ENCODE peak calls at places on chromosome 20, in seven cellular contexts. D is IMR-90, A is trophoblast cell, L is mesendoderm, S is neuronal stem cell, N is H9, W is H1. V is an unnamed sample.

GRCh38 chr20:38190936-38191371 is 25.9 kb upstream of the TGM2 start:
- DNase-seq in D (no peak), A (no peak), L (no peak), S (no peak), N (no peak), W (no peak), V (no peak)

GRCh38 chr20:38325167-38325566 is 21.1 kb upstream of the LBP start:
- DNase-seq in D (no peak), A (no peak), L (no peak), S (no peak), N (no peak), W (no peak), V (no peak)

GRCh38 chr20:32680544-32681174 is 6.9 kb upstream of the C20orf203 start:
- DNase-seq in D (no peak), A (no peak), L (peak), S (no peak), N (no peak), W (no peak), V (peak)

GRCh38 chr20:45300961-45301360 is 5.7 kb upstream of the RBPJL start:
- DNase-seq in D (peak), A (no peak), L (peak), S (no peak), N (peak), W (no peak), V (peak)

GRCh38 chr20:642398-643174 is 10.4 kb downstream of the SRXN1 start:
- DNase-seq in D (no peak), A (no peak), L (no peak), S (no peak), N (peak), W (no peak), V (no peak)

GRCh38 chr20:62042025-62042820 is 23.5 kb downstream of the TAF4 start:
- DNase-seq in D (no peak), A (no peak), L (no peak), S (no peak), N (no peak), W (no peak), V (no peak)

GRCh38 chr20:37408202-37408929 is 62.4 kb downstream of the SRC start:
- DNase-seq in D (no peak), A (no peak), L (no peak), S (no peak), N (no peak), W (no peak), V (peak)

GRCh38 chr20:44911264-44911921 is 1.5 kb downstream of the PABPC1L start:
- DNase-seq in D (peak), A (peak), L (peak), S (peak), N (peak), W (peak), V (peak)

GRCh38 chr20:31945790-31946189 is 6.1 kb downstream of the PDRG1 start:
- DNase-seq in D (no peak), A (no peak), L (no peak), S (no peak), N (no peak), W (no peak), V (no peak)

GRCh38 chr20:8489094-8489883 is 357.2 kb downstream of the PLCB1 start:
- DNase-seq in D (no peak), A (no peak), L (no peak), S (no peak), N (no peak), W (no peak), V (no peak)

GRCh38 chr20:59571591-59572314 is 32.6 kb upstream of the PHACTR3 start:
- DNase-seq in D (peak), A (peak), L (peak), S (peak), N (peak), W (no peak), V (no peak)

GRCh38 chr20:40470313-40471260 is 218.4 kb downstream of the MAFB start:
- DNase-seq in D (no peak), A (no peak), L (no peak), S (no peak), N (no peak), W (no peak), V (no peak)

GRCh38 chr20:25467441-25467840 is 60.0 kb downstream of the GINS1 start:
- DNase-seq in D (no peak), A (no peak), L (no peak), S (no peak), N (no peak), W (no peak), V (no peak)

GRCh38 chr20:37943033-37943432 is 40.1 kb downstream of the VSTM2L start:
- DNase-seq in D (no peak), A (no peak), L (no peak), S (no peak), N (peak), W (no peak), V (no peak)

GRCh38 chr20:51346686-51347485 is 195.6 kb downstream of the NFATC2 start:
- DNase-seq in D (peak), A (peak), L (no peak), S (no peak), N (no peak), W (no peak), V (peak)

GRCh38 chr20:51169813-51170212 is 146.9 kb upstream of the KCNG1 start:
- DNase-seq in D (no peak), A (no peak), L (peak), S (no peak), N (peak), W (peak), V (no peak)

GRCh38 chr20:14580426-14581074 is 243.1 kb upstream of the FLRT3 start:
- DNase-seq in D (no peak), A (no peak), L (no peak), S (no peak), N (no peak), W (no peak), V (no peak)

GRCh38 chr20:43894531-43894930 is 20.1 kb upstream of the TOX2 start:
- DNase-seq in D (no peak), A (no peak), L (peak), S (no peak), N (no peak), W (no peak), V (no peak)

GRCh38 chr20:18404172-18404571 is 62.7 kb downstream of the DZANK1 start:
- DNase-seq in D (no peak), A (no peak), L (no peak), S (no peak), N (no peak), W (no peak), V (no peak)

GRCh38 chr20:8330316-8330784 is 198.3 kb downstream of the PLCB1 start:
- DNase-seq in D (no peak), A (no peak), L (no peak), S (no peak), N (no peak), W (no peak), V (no peak)

GRCh38 chr20:54172856-54173652 is 732 bp downstream of the CYP24A1 start:
- DNase-seq in D (no peak), A (peak), L (peak), S (peak), N (peak), W (no peak), V (no peak)

GRCh38 chr20:23907579-23907978 is 28.0 kb upstream of the CST5 start:
- DNase-seq in D (no peak), A (no peak), L (no peak), S (no peak), N (no peak), W (no peak), V (no peak)

GRCh38 chr20:50395258-50395729 is 114.9 kb upstream of the PTPN1 start:
- DNase-seq in D (peak), A (no peak), L (no peak), S (no peak), N (no peak), W (no peak), V (peak)

DNA sequence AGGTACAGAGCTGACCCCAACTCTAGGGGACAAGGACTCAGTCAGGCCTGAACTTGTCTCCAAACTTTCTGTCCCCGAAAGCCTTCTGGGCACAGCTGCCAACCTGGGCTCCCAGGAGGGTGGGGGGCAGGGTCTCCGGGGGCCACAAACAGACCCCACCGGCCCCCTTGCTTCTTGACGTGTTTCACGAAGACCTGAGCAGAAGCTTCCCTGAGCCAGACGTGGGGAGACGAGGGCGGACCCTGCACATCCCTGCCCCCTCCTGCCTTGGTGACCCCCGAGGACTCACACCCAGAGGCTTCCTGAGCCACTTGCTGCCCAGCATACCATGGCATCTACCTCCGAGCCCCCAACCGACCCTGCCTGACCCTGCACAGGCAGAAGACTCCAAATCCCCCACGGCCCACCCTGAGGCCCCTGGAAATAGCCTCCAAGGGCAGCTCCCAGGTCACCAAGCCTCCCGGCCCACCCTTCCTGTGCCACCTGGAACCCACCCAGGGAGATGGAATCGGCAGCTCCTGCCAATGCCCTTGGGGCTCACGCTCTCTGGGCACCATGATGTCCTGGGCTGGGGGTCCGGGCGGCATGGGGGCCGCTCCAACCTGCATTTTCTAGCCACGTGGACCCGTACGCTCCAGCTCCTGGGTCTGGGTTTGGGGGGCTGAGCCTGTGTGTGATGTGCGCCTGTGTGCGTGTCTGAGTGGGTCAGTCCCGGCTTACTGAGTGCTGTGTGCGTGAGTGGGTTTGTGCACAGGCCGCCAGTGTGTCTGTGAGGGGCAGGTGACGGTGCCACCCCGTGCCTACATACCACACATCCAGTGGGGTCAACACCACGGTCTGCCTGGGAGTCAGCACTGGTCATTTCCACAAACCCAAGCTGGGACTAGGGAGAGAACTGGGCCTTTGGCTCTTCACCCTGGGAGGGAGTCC is 2.5 kb upstream of the PTK6 start:
- DNase-seq in D (no peak), A (no peak), L (no peak), S (no peak), N (no peak), W (no peak), V (no peak)
- H3K4ac ChIP-seq in D (no peak), A (no peak), L (no peak), S (no peak), N (no peak), W (peak), V (no peak)

DNA sequence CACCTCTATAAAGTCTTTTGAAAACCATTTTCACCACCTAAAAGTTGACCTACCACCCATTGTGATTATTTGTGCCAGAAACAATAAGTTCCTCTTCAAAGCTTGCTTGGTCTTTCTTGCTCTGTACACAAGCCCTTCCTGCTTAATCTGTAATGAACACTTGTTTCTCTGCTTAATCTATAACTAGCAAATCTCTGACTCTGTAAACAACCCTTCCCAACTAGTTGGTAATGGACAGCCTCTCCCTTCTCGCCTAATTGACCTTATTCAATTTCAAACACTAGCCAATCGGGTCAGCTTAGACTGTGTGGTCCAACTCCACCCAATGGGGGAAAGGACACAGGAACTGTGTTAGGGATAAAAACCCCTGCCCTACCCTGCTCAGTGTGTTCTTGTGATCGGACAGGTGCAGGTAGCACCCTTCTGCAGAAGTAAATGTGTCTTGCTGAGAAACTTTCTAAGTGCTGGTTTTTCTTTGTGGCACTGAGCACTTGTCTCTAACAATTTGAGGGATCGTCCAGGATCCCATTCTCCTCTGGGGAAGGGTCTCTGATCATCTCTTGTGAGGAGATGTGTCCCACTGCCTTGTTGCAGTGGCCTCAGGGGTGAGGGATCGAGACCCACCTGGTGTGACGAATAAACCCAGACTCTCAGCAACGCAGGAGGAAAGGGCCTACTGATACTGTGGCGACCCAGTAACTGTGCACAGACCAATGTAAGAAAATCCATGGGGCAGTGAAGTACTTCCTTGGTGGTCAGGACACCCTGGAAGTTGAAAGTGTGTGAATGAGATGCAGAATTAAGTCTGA is 23.5 kb downstream of the CHD6 start:
- DNase-seq in D (no peak), A (no peak), L (no peak), S (no peak), N (no peak), W (no peak), V (no peak)
- H3K4ac ChIP-seq in D (no peak), A (no peak), L (no peak), S (no peak), N (no peak), W (no peak), V (no peak)

GRCh38 chr20:47412073-47412472 is 55.6 kb upstream of the ZMYND8 start:
- DNase-seq in D (no peak), A (no peak), L (no peak), S (no peak), N (no peak), W (no peak), V (no peak)
- H3K4ac ChIP-seq in D (no peak), A (no peak), L (no peak), S (no peak), N (no peak), W (no peak), V (no peak)

GRCh38 chr20:16801919-16802651 is 53.9 kb downstream of the OTOR start:
- DNase-seq in D (peak), A (peak), L (peak), S (peak), N (peak), W (peak), V (peak)
- H3K4ac ChIP-seq in D (no peak), A (no peak), L (peak), S (no peak), N (no peak), W (no peak), V (no peak)

DNA sequence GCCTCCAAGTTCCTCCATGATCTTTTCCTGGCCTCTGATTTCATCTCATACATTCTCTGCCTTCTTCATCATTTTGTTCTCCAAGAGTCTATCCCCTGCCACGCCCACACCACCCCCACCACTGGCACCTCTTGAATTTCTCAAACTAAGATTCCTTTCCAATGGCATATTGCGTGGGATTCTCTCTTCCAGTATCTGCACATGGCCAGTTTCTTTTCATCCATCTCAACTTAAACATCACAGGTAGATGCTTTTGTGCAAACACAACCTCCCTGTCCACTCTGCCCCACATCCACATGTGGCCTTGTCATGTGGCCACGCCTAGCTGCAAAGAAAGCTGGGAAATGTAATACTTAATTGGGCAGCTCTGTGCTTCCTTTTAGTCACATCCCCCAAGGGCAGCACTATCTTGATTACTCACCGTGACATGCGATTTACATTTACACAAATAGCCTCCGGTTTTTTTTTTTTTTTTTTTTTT is 33.4 kb upstream of the ZMYND8 start:
- DNase-seq in D (peak), A (peak), L (no peak), S (no peak), N (no peak), W (no peak), V (peak)
- H3K4ac ChIP-seq in D (peak), A (no peak), L (no peak), S (no peak), N (no peak), W (no peak), V (peak)

DNA sequence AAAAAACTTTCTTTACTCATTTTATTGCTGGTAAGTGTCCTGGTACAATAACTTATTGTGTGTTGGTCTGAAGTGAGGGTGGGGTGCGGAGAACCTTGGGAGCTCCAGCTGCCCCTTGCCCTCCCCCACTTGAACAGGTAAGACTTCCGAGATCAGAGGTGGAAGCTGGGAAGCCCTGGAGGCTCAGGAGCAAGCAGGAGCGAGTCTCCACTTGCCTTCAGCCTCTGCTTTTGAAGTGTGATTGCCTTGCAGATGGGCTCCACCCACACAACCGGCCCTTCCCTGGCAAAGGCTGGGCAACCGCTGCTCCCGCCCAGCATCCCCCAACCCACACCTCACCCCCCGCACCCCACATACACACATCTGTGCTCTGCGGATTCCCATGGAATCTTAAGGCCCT is 179.6 kb downstream of the TFAP2C start:
- DNase-seq in D (no peak), A (no peak), L (no peak), S (no peak), N (peak), W (no peak), V (no peak)
- H3K4ac ChIP-seq in D (no peak), A (no peak), L (no peak), S (no peak), N (no peak), W (no peak), V (no peak)

GRCh38 chr20:46784450-46785127 is 75.1 kb downstream of the SLC2A10 start:
- DNase-seq in D (peak), A (no peak), L (no peak), S (no peak), N (no peak), W (no peak), V (no peak)
- H3K4ac ChIP-seq in D (peak), A (no peak), L (no peak), S (no peak), N (no peak), W (no peak), V (no peak)

GRCh38 chr20:19487420-19487819 is 270.6 kb upstream of the RIN2 start:
- DNase-seq in D (no peak), A (no peak), L (no peak), S (no peak), N (no peak), W (no peak), V (no peak)
- H3K4ac ChIP-seq in D (no peak), A (no peak), L (no peak), S (no peak), N (no peak), W (no peak), V (no peak)

GRCh38 chr20:15867899-15868298 is 705.3 kb downstream of the KIF16B start:
- DNase-seq in D (no peak), A (no peak), L (peak), S (no peak), N (no peak), W (no peak), V (no peak)
- H3K4ac ChIP-seq in D (no peak), A (no peak), L (no peak), S (no peak), N (no peak), W (no peak), V (no peak)

V was measured in mesenchymal stem cell.